ENCODE peak calls at places on chromosomes 4 and X, in eight cellular contexts. One of them, this sample, is unnamed.

GRCh38 chr4:189765271-189765670 is 175.4 kb upstream of the FRG1 start:
- DNase-seq in progenitor cell of endocrine pancreas: no peak
- DNase-seq in GM12864: no peak
- DNase-seq in tibial nerve: no peak
- DNase-seq in heart left ventricle: no peak
- DNase-seq in lung: no peak
- DNase-seq in lower leg skin: no peak
- DNase-seq in dorsolateral prefrontal cortex: no peak
- DNase-seq in this sample: no peak

GRCh38 chrX:23964177-23964576 is 56.4 kb downstream of the CXorf58 start:
- DNase-seq in progenitor cell of endocrine pancreas: no peak
- DNase-seq in GM12864: no peak
- DNase-seq in tibial nerve: no peak
- DNase-seq in heart left ventricle: no peak
- DNase-seq in lung: no peak
- DNase-seq in lower leg skin: no peak
- DNase-seq in dorsolateral prefrontal cortex: no peak
- DNase-seq in this sample: no peak

GRCh38 chr4:172758586-172759340 is 409.8 kb upstream of the GALNT7 start:
- DNase-seq in progenitor cell of endocrine pancreas: no peak
- DNase-seq in GM12864: no peak
- DNase-seq in tibial nerve: no peak
- DNase-seq in heart left ventricle: no peak
- DNase-seq in lung: no peak
- DNase-seq in lower leg skin: no peak
- DNase-seq in dorsolateral prefrontal cortex: no peak
- DNase-seq in this sample: peak; percentile 26

GRCh38 chrX:107675823-107676555 is 47.7 kb downstream of the PRPS1 start:
- DNase-seq in progenitor cell of endocrine pancreas: no peak
- DNase-seq in GM12864: no peak
- DNase-seq in tibial nerve: no peak
- DNase-seq in heart left ventricle: no peak
- DNase-seq in lung: peak; percentile 46
- DNase-seq in lower leg skin: peak; percentile 85
- DNase-seq in dorsolateral prefrontal cortex: no peak
- DNase-seq in this sample: no peak

GRCh38 chrX:115499112-115499805 is 61.7 kb upstream of the PLS3 start:
- DNase-seq in progenitor cell of endocrine pancreas: no peak
- DNase-seq in GM12864: no peak
- DNase-seq in tibial nerve: no peak
- DNase-seq in heart left ventricle: no peak
- DNase-seq in lung: no peak
- DNase-seq in lower leg skin: no peak
- DNase-seq in dorsolateral prefrontal cortex: no peak
- DNase-seq in this sample: no peak

GRCh38 chrX:625137-625691 is 5.4 kb upstream of the SHOX start:
- DNase-seq in progenitor cell of endocrine pancreas: no peak
- DNase-seq in GM12864: no peak
- DNase-seq in tibial nerve: no peak
- DNase-seq in heart left ventricle: no peak
- DNase-seq in lung: no peak
- DNase-seq in lower leg skin: no peak
- DNase-seq in dorsolateral prefrontal cortex: no peak
- DNase-seq in this sample: no peak

GRCh38 chr4:38676986-38677385 is 13.0 kb downstream of the KLF3 start:
- DNase-seq in progenitor cell of endocrine pancreas: no peak
- DNase-seq in GM12864: no peak
- DNase-seq in tibial nerve: no peak
- DNase-seq in heart left ventricle: no peak
- DNase-seq in lung: no peak
- DNase-seq in lower leg skin: no peak
- DNase-seq in dorsolateral prefrontal cortex: no peak
- DNase-seq in this sample: no peak

GRCh38 chr4:26288308-26288982 is 32.4 kb upstream of the RBPJ start:
- DNase-seq in progenitor cell of endocrine pancreas: no peak
- DNase-seq in GM12864: peak; percentile 57
- DNase-seq in tibial nerve: no peak
- DNase-seq in heart left ventricle: no peak
- DNase-seq in lung: no peak
- DNase-seq in lower leg skin: no peak
- DNase-seq in dorsolateral prefrontal cortex: no peak
- DNase-seq in this sample: peak; percentile 19

GRCh38 chrX:39518451-39519212 is 579.1 kb downstream of the BCOR start:
- DNase-seq in progenitor cell of endocrine pancreas: no peak
- DNase-seq in GM12864: no peak
- DNase-seq in tibial nerve: no peak
- DNase-seq in heart left ventricle: peak; percentile 60
- DNase-seq in lung: no peak
- DNase-seq in lower leg skin: peak; percentile 82
- DNase-seq in dorsolateral prefrontal cortex: peak; percentile 52
- DNase-seq in this sample: no peak

GRCh38 chrX:131083510-131084142 is 25.5 kb downstream of the ARHGAP36 start:
- DNase-seq in progenitor cell of endocrine pancreas: no peak
- DNase-seq in GM12864: no peak
- DNase-seq in tibial nerve: no peak
- DNase-seq in heart left ventricle: no peak
- DNase-seq in lung: no peak
- DNase-seq in lower leg skin: no peak
- DNase-seq in dorsolateral prefrontal cortex: no peak
- DNase-seq in this sample: no peak

GRCh38 chrX:1500701-1501624 is 36.0 kb downstream of the P2RY8 start:
- DNase-seq in progenitor cell of endocrine pancreas: no peak
- DNase-seq in GM12864: peak; percentile 94
- DNase-seq in tibial nerve: no peak
- DNase-seq in heart left ventricle: no peak
- DNase-seq in lung: no peak
- DNase-seq in lower leg skin: peak; percentile 49
- DNase-seq in dorsolateral prefrontal cortex: no peak
- DNase-seq in this sample: no peak

GRCh38 chrX:97895751-97896150 is 1012.0 kb downstream of the RPA4 start:
- DNase-seq in progenitor cell of endocrine pancreas: no peak
- DNase-seq in GM12864: no peak
- DNase-seq in tibial nerve: no peak
- DNase-seq in heart left ventricle: no peak
- DNase-seq in lung: no peak
- DNase-seq in lower leg skin: no peak
- DNase-seq in dorsolateral prefrontal cortex: no peak
- DNase-seq in this sample: no peak

GRCh38 chr4:110183643-110184042 is 14.8 kb downstream of the ELOVL6 start:
- DNase-seq in progenitor cell of endocrine pancreas: no peak
- DNase-seq in GM12864: no peak
- DNase-seq in tibial nerve: no peak
- DNase-seq in heart left ventricle: no peak
- DNase-seq in lung: no peak
- DNase-seq in lower leg skin: no peak
- DNase-seq in dorsolateral prefrontal cortex: no peak
- DNase-seq in this sample: peak; percentile 61

GRCh38 chr4:104941661-104942062 is 205.0 kb upstream of the TET2 start:
- DNase-seq in progenitor cell of endocrine pancreas: no peak
- DNase-seq in GM12864: no peak
- DNase-seq in tibial nerve: no peak
- DNase-seq in heart left ventricle: no peak
- DNase-seq in lung: no peak
- DNase-seq in lower leg skin: no peak
- DNase-seq in dorsolateral prefrontal cortex: no peak
- DNase-seq in this sample: peak; percentile 5

DNA sequence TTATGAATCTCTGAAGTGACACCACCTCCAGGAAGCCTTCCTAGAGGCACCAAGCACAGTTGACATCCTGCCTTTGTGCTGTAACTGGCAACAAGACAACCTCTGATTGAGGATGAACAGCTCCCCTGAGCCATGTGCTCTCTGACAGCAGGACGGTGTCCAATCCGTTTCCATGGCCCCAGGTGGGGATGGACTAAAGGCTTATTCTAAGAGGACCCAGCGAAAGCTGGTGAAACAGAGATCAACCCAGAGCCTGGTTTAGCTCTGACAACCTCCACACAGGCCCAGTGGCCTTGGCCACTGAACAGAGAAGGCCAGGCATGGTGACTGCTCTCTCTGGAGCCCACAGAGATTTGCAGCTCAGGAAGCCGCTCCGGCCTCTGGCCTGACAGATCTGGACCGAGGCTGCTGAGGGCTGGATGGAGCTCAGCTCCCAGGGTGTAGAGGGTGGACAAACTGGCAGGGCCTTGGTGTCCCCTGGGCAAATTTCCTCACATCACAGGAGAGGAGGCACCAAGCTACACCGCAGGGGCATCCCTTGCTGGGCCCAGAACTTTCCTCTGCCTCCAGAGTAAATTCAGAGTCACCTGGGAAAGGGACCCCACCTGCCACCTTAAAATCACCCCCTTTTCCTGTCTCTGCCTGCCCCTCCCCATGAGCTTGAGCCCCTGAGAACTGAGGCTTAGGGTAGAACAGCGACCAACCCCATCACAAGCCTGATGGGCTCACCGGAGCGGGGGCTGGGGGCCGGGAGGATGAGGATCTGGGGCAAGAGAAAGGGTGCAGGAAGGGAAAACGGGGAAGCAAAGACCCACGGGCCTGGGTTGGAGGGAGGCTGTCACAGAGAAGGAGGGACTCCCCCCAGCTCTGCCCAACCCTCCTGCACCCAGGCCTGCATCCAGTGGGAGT is 40.2 kb downstream of the HMX1 start:
- DNase-seq in progenitor cell of endocrine pancreas: no peak
- DNase-seq in GM12864: no peak
- DNase-seq in tibial nerve: no peak
- DNase-seq in heart left ventricle: peak; percentile 32
- DNase-seq in lung: no peak
- DNase-seq in lower leg skin: peak; percentile 61
- DNase-seq in dorsolateral prefrontal cortex: peak; percentile 23
- DNase-seq in this sample: no peak
- TF ChIP-seq CTCF in progenitor cell of endocrine pancreas: no peak
- TF ChIP-seq CTCF in GM12864: no peak
- TF ChIP-seq CTCF in tibial nerve: no peak
- TF ChIP-seq CTCF in heart left ventricle: no peak
- TF ChIP-seq CTCF in lung: no peak
- TF ChIP-seq CTCF in lower leg skin: no peak
- TF ChIP-seq CTCF in dorsolateral prefrontal cortex: no peak
- TF ChIP-seq CTCF in this sample: no peak

GRCh38 chr4:121824171-121824527 is 466 bp upstream of the CCNA2 start:
- DNase-seq in progenitor cell of endocrine pancreas: no peak
- DNase-seq in GM12864: no peak
- DNase-seq in tibial nerve: no peak
- DNase-seq in heart left ventricle: no peak
- DNase-seq in lung: no peak
- DNase-seq in lower leg skin: no peak
- DNase-seq in dorsolateral prefrontal cortex: no peak
- DNase-seq in this sample: no peak

GRCh38 chr4:121822047-121822446 is 1.6 kb downstream of the CCNA2 start:
- DNase-seq in progenitor cell of endocrine pancreas: no peak
- DNase-seq in GM12864: no peak
- DNase-seq in tibial nerve: no peak
- DNase-seq in heart left ventricle: no peak
- DNase-seq in lung: no peak
- DNase-seq in lower leg skin: no peak
- DNase-seq in dorsolateral prefrontal cortex: no peak
- DNase-seq in this sample: no peak

GRCh38 chr4:121823505-121824170 is at the start of gene CCNA2:
- DNase-seq in progenitor cell of endocrine pancreas: peak; percentile 89
- DNase-seq in GM12864: peak; percentile 94
- DNase-seq in tibial nerve: peak; percentile 94
- DNase-seq in heart left ventricle: peak; percentile 96
- DNase-seq in lung: peak; percentile 97
- DNase-seq in lower leg skin: peak; percentile 99
- DNase-seq in dorsolateral prefrontal cortex: peak; percentile 98
- DNase-seq in this sample: peak; percentile 77

GRCh38 chr4:121824950-121825349 is 1.3 kb upstream of the CCNA2 start:
- DNase-seq in progenitor cell of endocrine pancreas: no peak
- DNase-seq in GM12864: no peak
- DNase-seq in tibial nerve: no peak
- DNase-seq in heart left ventricle: no peak
- DNase-seq in lung: no peak
- DNase-seq in lower leg skin: no peak
- DNase-seq in dorsolateral prefrontal cortex: no peak
- DNase-seq in this sample: no peak

GRCh38 chr4:121822796-121823504 is 733 bp downstream of the CCNA2 start:
- DNase-seq in progenitor cell of endocrine pancreas: no peak
- DNase-seq in GM12864: no peak
- DNase-seq in tibial nerve: no peak
- DNase-seq in heart left ventricle: no peak
- DNase-seq in lung: no peak
- DNase-seq in lower leg skin: no peak
- DNase-seq in dorsolateral prefrontal cortex: no peak
- DNase-seq in this sample: no peak
- TF ChIP-seq CTCF in progenitor cell of endocrine pancreas: peak; percentile 12
- TF ChIP-seq CTCF in GM12864: peak; percentile 39
- TF ChIP-seq CTCF in tibial nerve: no peak
- TF ChIP-seq CTCF in heart left ventricle: no peak
- TF ChIP-seq CTCF in lung: no peak
- TF ChIP-seq CTCF in lower leg skin: no peak
- TF ChIP-seq CTCF in dorsolateral prefrontal cortex: no peak
- TF ChIP-seq CTCF in this sample: no peak

GRCh38 chr4:8192748-8193738 is 6.0 kb upstream of the SH3TC1 start:
- DNase-seq in progenitor cell of endocrine pancreas: no peak
- DNase-seq in GM12864: peak; percentile 57
- DNase-seq in tibial nerve: peak; percentile 51
- DNase-seq in heart left ventricle: no peak
- DNase-seq in lung: peak; percentile 53
- DNase-seq in lower leg skin: no peak
- DNase-seq in dorsolateral prefrontal cortex: peak; percentile 66
- DNase-seq in this sample: peak; percentile 49
- TF ChIP-seq CTCF in progenitor cell of endocrine pancreas: peak; percentile 15
- TF ChIP-seq CTCF in GM12864: peak; percentile 33
- TF ChIP-seq CTCF in tibial nerve: no peak
- TF ChIP-seq CTCF in heart left ventricle: no peak
- TF ChIP-seq CTCF in lung: peak; percentile 36
- TF ChIP-seq CTCF in lower leg skin: no peak
- TF ChIP-seq CTCF in dorsolateral prefrontal cortex: no peak
- TF ChIP-seq CTCF in this sample: peak; percentile 40

DNA sequence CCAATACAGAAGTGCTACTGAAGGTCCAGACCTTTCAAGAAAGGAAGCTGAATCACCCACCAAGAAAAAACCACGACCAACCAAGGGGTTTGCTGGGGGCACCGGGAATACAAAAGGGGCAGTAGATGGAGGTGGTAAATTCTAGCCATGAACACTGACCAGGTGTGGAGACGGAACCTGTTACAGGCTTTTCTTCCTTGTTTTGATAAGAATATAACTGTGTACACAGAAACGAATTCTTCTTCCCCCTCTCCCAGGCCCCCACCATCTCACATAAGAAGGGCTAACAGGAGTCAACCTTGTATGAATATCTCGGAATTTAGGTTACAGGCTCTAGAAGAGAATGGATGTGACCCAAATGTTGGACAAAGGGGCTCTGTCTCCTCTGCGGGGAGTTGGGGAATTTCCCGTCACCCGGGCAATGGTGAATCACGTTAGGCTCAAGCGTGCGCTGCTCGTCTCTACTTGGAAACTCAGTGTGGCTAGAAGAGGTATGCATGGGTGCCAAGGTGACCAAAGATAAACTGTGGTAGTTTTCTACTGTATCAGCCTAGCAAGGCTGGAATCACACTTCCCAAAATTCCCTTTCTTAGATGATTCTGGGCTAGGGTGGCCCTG is 87.0 kb downstream of the AFAP1 start:
- DNase-seq in progenitor cell of endocrine pancreas: no peak
- DNase-seq in GM12864: no peak
- DNase-seq in tibial nerve: peak; percentile 48
- DNase-seq in heart left ventricle: no peak
- DNase-seq in lung: no peak
- DNase-seq in lower leg skin: no peak
- DNase-seq in dorsolateral prefrontal cortex: no peak
- DNase-seq in this sample: peak; percentile 51
- TF ChIP-seq CTCF in progenitor cell of endocrine pancreas: no peak
- TF ChIP-seq CTCF in GM12864: no peak
- TF ChIP-seq CTCF in tibial nerve: no peak
- TF ChIP-seq CTCF in heart left ventricle: no peak
- TF ChIP-seq CTCF in lung: no peak
- TF ChIP-seq CTCF in lower leg skin: no peak
- TF ChIP-seq CTCF in dorsolateral prefrontal cortex: no peak
- TF ChIP-seq CTCF in this sample: no peak

This sample was measured in kidney epithelial cell.